ENCODE peak calls at places on chromosomes 7 and 10, in five cellular contexts. Q, O, B, R and J are unnamed samples.

GRCh38 chr10:24209421-24209770 is 458 bp downstream of the KIAA1217 start:
- DNase-seq in O (no peak), Q (no peak), R (peak; percentile 32), B (no peak), J (no peak)

GRCh38 chr7:84799131-84799530 is 387.7 kb downstream of the SEMA3D start:
- DNase-seq in O (no peak), B (no peak), Q (no peak), R (no peak), J (no peak)

GRCh38 chr10:33899578-33900531 is 565.4 kb upstream of the NRP1 start:
- DNase-seq in R (no peak), Q (no peak), O (no peak), B (no peak), J (no peak)

GRCh38 chr7:44881610-44882009 is 3.7 kb downstream of the PURB start:
- DNase-seq in B (no peak), R (peak; percentile 36), O (no peak), Q (no peak), J (no peak)

GRCh38 chr10:93068411-93069244 is 5.1 kb upstream of the CYP26A1 start:
- DNase-seq in R (no peak), O (no peak), B (no peak), Q (no peak), J (no peak)

GRCh38 chr7:135210818-135211178 is 528 bp downstream of the WDR91 start:
- DNase-seq in O (no peak), Q (no peak), B (no peak), R (peak; percentile 7), J (no peak)

GRCh38 chr7:36547361-36547760 is 157.7 kb downstream of the ANLN start:
- DNase-seq in B (no peak), O (no peak), Q (no peak), R (no peak), J (no peak)

GRCh38 chr7:151376218-151376902 is 33.5 kb downstream of the WDR86 start:
- DNase-seq in B (no peak), R (no peak), O (no peak), Q (no peak), J (no peak)

GRCh38 chr7:44534087-44534486 is 7.0 kb downstream of the NPC1L1 start:
- DNase-seq in Q (no peak), O (no peak), R (no peak), B (no peak), J (no peak)

GRCh38 chr10:133128126-133129081 is 31.6 kb upstream of the KNDC1 start:
- DNase-seq in O (no peak), Q (no peak), B (no peak), R (no peak), J (no peak)

GRCh38 chr7:132771301-132771730 is 195.0 kb upstream of the PLXNA4 start:
- DNase-seq in R (no peak), B (no peak), O (no peak), Q (no peak), J (no peak)

GRCh38 chr10:119025336-119025735 is 4.2 kb upstream of the NANOS1 start:
- DNase-seq in O (peak; percentile 100), Q (peak; percentile 90), R (peak; percentile 85), B (no peak), J (peak; percentile 90)

GRCh38 chr7:3066506-3066905 is 22.8 kb upstream of the CARD11 start:
- DNase-seq in Q (no peak), R (no peak), B (no peak), O (no peak), J (no peak)

GRCh38 chr7:53596230-53596629 is 560.8 kb downstream of the POM121L12 start:
- DNase-seq in Q (no peak), R (no peak), O (no peak), B (no peak), J (no peak)

GRCh38 chr10:60384708-60385398 is 4.8 kb downstream of the ANK3 start:
- DNase-seq in B (no peak), Q (no peak), O (peak; percentile 39), R (peak; percentile 90), J (no peak)

GRCh38 chr7:83429493-83429892 is 219.4 kb downstream of the SEMA3E start:
- DNase-seq in Q (no peak), R (no peak), O (no peak), B (no peak), J (no peak)

GRCh38 chr7:55024776-55025175 is 6.0 kb downstream of the EGFR start:
- DNase-seq in R (peak; percentile 16), B (no peak), Q (no peak), O (no peak), J (no peak)

GRCh38 chr10:12946372-12946771 is 55.1 kb downstream of the CCDC3 start:
- DNase-seq in O (no peak), R (no peak), Q (no peak), B (no peak), J (no peak)

GRCh38 chr10:89535185-89536012 is at the start of gene SLC16A12:
- DNase-seq in Q (peak; percentile 56), O (peak; percentile 52), B (no peak), R (no peak), J (no peak)

GRCh38 chr7:18363751-18364402 is 131.7 kb upstream of the HDAC9 start:
- DNase-seq in Q (no peak), B (no peak), R (no peak), O (no peak), J (no peak)

GRCh38 chr7:111384065-111384891 is 178.0 kb downstream of the IMMP2L start:
- DNase-seq in O (no peak), B (no peak), R (peak; percentile 11), Q (no peak), J (no peak)

GRCh38 chr7:22447759-22448158 is 52.2 kb downstream of the STEAP1B start:
- DNase-seq in O (no peak), R (no peak), Q (no peak), B (no peak), J (no peak)

GRCh38 chr7:85111761-85112160 is 75.1 kb downstream of the SEMA3D start:
- DNase-seq in O (no peak), R (peak; percentile 54), B (no peak), Q (no peak), J (no peak)

GRCh38 chr7:156968183-156968582 is 18.7 kb downstream of the NOM1 start:
- DNase-seq in O (no peak), Q (no peak), B (no peak), R (no peak), J (no peak)
- H3K27ac ChIP-seq in O (no peak overlapping the region), Q (no peak overlapping the region), B (no peak overlapping the region), R (no peak overlapping the region), J (no peak overlapping the region)

GRCh38 chr7:127383123-127383835 is 9.2 kb downstream of the ZNF800 start:
- DNase-seq in Q (no peak), B (no peak), O (no peak), R (no peak), J (no peak)
- TF ChIP-seq CTCF in Q (no peak), B (no peak), O (no peak), R (no peak), J (no peak)

DNA sequence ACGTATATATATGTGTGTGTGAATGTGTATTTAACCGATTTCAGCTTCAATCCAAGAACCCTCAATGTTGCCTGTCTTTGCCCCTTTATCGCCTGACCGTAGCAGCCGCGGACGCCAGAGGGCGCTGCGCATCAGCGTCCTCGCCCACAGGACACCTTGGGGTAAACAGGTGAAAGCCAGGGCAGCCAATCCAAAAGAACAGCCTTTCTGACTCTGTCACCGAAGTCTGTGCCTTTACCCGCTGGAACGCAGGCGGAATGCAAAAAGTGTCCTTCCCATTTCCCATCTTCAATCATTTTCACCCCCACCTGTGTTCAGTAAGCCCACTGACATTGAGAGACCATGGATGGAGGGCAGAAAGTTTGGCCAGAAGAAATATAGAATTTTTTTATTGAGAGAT is 3.6 kb downstream of the NXPH1 start:
- DNase-seq in B (peak; percentile 48), O (peak; percentile 39), Q (peak; percentile 63), R (no peak), J (no peak)
- H3K27me3 ChIP-seq in B (peaks cover 53% of the 10 kb centered on the region), O (peaks cover 34% of the 10 kb centered on the region), Q (peaks cover 5% of the 10 kb centered on the region), R (peaks cover 51% of the 10 kb centered on the region), J (peaks cover 25% of the 10 kb centered on the region)

GRCh38 chr10:20272575-20272974 is 456.3 kb downstream of the PLXDC2 start:
- DNase-seq in R (no peak), B (no peak), Q (no peak), O (no peak), J (no peak)
- H3K27ac ChIP-seq in R (no peak overlapping the region), B (no peak overlapping the region), Q (no peak overlapping the region), O (no peak overlapping the region), J (no peak overlapping the region)

GRCh38 chr10:101139421-101139911 is 8.4 kb downstream of the TLX1 start:
- DNase-seq in B (no peak), R (no peak), Q (no peak), O (no peak), J (no peak)
- TF ChIP-seq CTCF in B (no peak), R (peak; percentile 57), Q (no peak), O (no peak), J (no peak)

DNA sequence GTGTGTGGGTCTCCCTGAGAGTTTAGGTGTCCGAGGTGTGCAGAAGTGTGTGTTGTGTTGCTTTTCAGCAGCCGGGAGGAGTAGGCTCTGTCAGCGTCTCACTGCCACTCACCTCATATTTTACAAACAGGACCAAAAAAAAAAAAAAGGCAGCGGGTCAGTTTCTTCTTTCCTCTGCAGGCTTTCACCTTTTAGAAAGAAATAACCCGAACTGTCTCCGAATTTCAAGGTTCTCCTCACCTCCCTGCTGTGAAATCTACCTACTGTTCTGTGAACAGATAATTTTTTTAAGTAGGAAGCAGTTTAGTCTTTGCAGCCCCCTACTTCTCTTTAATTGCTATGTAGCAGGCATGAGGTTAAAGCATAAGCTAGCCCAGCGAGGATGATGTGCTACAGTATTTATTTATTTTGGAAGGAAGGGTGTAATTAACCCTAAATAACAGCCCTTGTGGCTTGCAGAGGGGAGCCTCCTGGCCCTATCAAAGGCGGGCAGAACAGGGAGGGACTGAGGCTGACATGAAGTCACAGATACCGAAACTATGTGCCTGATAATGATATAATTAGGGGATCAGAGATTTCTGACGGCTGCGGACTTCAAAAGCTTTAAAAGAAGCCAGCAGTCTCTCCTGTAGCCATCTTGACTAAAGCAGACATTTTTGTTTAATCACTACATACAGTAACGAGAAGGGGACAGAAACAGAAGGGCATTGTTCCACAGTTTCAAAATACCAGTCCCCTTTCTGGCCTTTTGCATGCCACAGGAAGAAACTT is 1.6 kb downstream of the BAMBI start:
- DNase-seq in B (peak; percentile 21), Q (no peak), O (no peak), R (no peak), J (no peak)
- H3K27me3 ChIP-seq in B (peaks cover 33% of the 10 kb centered on the region), Q (no peaks in the 10 kb centered on the region), O (no peaks in the 10 kb centered on the region), R (no peaks in the 10 kb centered on the region), J (no peaks in the 10 kb centered on the region)

DNA sequence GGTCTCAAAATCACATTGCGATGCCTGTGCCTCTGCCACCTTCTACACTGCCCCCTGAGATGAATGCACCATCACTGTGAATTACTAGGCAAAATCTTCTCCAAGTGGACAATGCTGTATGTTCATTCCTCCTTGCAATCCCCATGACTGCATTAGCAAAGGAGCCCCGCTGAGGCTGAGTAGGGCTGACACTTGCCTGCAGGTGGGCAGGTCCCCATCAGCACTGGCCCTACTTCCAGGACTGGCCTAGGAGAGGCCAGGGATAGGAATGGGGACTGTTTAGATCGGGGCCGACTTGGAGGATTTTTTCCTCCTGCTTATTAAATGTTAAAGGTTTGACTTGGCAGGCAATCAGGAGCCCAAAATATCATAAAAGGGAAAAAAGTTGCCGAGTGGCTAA is 127.0 kb upstream of the TCF7L2 start:
- DNase-seq in B (no peak), Q (no peak), O (no peak), R (no peak), J (no peak)
- H3K27ac ChIP-seq in B (no peak overlapping the region), Q (no peak overlapping the region), O (no peak overlapping the region), R (no peak overlapping the region), J (no peak overlapping the region)

DNA sequence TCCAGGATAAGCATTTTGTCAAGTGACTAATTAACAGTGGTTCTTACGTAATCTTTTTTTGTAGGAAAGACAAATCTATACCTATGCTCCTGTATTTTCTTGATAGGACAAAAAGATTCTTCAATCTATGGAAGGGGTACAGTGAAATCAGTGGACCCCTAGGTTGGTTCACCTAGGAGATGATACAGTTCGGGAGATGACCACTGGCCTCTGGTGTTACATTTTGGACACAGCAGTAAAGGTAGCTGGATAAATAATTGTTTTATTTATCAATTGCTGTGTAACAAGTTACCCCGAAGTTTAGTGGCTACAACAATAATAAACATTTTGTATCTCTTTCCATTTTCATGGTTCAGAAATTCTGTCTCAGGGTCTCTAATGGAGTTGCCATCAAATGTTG is 288.2 kb upstream of the MAGI2 start:
- DNase-seq in O (no peak), R (no peak), Q (no peak), B (no peak), J (no peak)
- TF ChIP-seq CTCF in O (no peak), R (peak; percentile 54), Q (no peak), B (no peak), J (no peak)